ENCODE peak calls at places on chromosomes 5 and 9, in seven cellular contexts. P is mesenchymal stem cell, H is neuronal stem cell, C is IMR-90, Q is mesendoderm, J is H9, Y is H1. A is an unnamed sample.

GRCh38 chr5:178870411-178870810 is 10.7 kb downstream of the ZNF354B start:
- DNase-seq in H (no peak), P (no peak), C (no peak), Y (no peak), Q (no peak), J (no peak), A (no peak)

GRCh38 chr9:70044450-70045307 is 1.0 kb downstream of the MAMDC2 start:
- DNase-seq in C (peak; percentile 63), Y (peak; percentile 66), J (peak; percentile 72), Q (peak; percentile 73), H (peak; percentile 46), P (peak; percentile 67), A (peak; percentile 34)

GRCh38 chr5:135448071-135448704 is 1.0 kb upstream of the DCANP1 start:
- DNase-seq in Y (no peak), P (no peak), H (no peak), J (no peak), C (no peak), Q (peak; percentile 78), A (peak; percentile 26)

GRCh38 chr9:130664191-130665028 is at the start of gene PRDM12:
- DNase-seq in H (peak; percentile 17), Y (peak; percentile 77), J (peak; percentile 73), Q (peak; percentile 57), P (no peak), C (no peak), A (no peak)

GRCh38 chr9:90826326-90827020 is 24.9 kb downstream of the SYK start:
- DNase-seq in J (peak; percentile 4), Q (no peak), P (no peak), H (no peak), Y (peak; percentile 4), C (no peak), A (no peak)

GRCh38 chr5:446864-447263 is 3.9 kb downstream of the EXOC3 start:
- DNase-seq in H (no peak), Y (no peak), Q (peak; percentile 37), P (peak; percentile 59), C (peak; percentile 51), J (peak; percentile 19), A (peak; percentile 71)

GRCh38 chr9:107732781-107733529 is 243.4 kb upstream of the KLF4 start:
- DNase-seq in Q (no peak), P (no peak), H (no peak), C (peak; percentile 73), J (no peak), Y (no peak), A (no peak)

GRCh38 chr9:116342941-116343340 is 189.3 kb downstream of the PAPPA start:
- DNase-seq in P (no peak), C (peak; percentile 47), Q (no peak), J (no peak), Y (no peak), H (no peak), A (no peak)

GRCh38 chr9:99307846-99308245 is 85.8 kb downstream of the SEC61B start:
- DNase-seq in Q (peak; percentile 27), C (no peak), H (no peak), Y (no peak), J (no peak), P (peak; percentile 50), A (peak; percentile 80)

GRCh38 chr9:137499858-137500661 is 40.9 kb upstream of the NSMF start:
- DNase-seq in H (no peak), P (no peak), Q (no peak), Y (no peak), C (no peak), J (no peak), A (no peak)

GRCh38 chr9:96009690-96010477 is 134.4 kb downstream of the ERCC6L2 start:
- DNase-seq in J (no peak), Y (no peak), C (no peak), H (no peak), P (no peak), Q (no peak), A (no peak)

GRCh38 chr5:16659536-16659935 is 42.7 kb upstream of the RETREG1 start:
- DNase-seq in Q (peak; percentile 69), C (peak; percentile 17), P (no peak), H (no peak), J (no peak), Y (no peak), A (peak; percentile 45)

GRCh38 chr9:8660383-8660782 is 860.8 kb upstream of the DMAC1 start:
- DNase-seq in H (no peak), Q (no peak), C (no peak), Y (no peak), J (no peak), P (peak; percentile 41), A (no peak)

GRCh38 chr9:133665535-133665934 is 29.4 kb downstream of the DBH start:
- DNase-seq in P (no peak), H (no peak), C (no peak), Y (no peak), J (no peak), Q (no peak), A (no peak)

GRCh38 chr5:73201547-73202513 is 28.8 kb downstream of the TMEM174 start:
- DNase-seq in J (peak; percentile 98), P (peak; percentile 56), Q (peak; percentile 94), C (peak; percentile 47), H (peak; percentile 65), Y (peak; percentile 99), A (peak; percentile 84)

GRCh38 chr5:41871866-41872265 is 1.6 kb upstream of the OXCT1 start:
- DNase-seq in J (no peak), H (no peak), C (peak; percentile 33), Y (no peak), Q (no peak), P (no peak), A (no peak)

GRCh38 chr5:125634242-125634835 is 788.9 kb upstream of the GRAMD2B start:
- DNase-seq in J (no peak), Q (no peak), P (no peak), C (no peak), Y (no peak), H (no peak), A (no peak)

GRCh38 chr5:111859031-111859430 is 102.0 kb upstream of the NREP start:
- DNase-seq in C (peak; percentile 65), H (no peak), P (no peak), J (no peak), Y (no peak), Q (no peak), A (no peak)

GRCh38 chr5:111857633-111858032 is 100.6 kb upstream of the NREP start:
- DNase-seq in J (no peak), C (peak; percentile 11), P (peak; percentile 25), Y (no peak), H (no peak), Q (no peak), A (no peak)

GRCh38 chr5:111859533-111860270 is 102.7 kb upstream of the NREP start:
- DNase-seq in Q (no peak), Y (no peak), H (no peak), J (no peak), C (peak; percentile 91), P (peak; percentile 82), A (no peak)

GRCh38 chr5:111855356-111855755 is 98.4 kb upstream of the NREP start:
- DNase-seq in C (no peak), J (no peak), Q (peak; percentile 89), P (no peak), H (peak; percentile 45), Y (no peak), A (no peak)

DNA sequence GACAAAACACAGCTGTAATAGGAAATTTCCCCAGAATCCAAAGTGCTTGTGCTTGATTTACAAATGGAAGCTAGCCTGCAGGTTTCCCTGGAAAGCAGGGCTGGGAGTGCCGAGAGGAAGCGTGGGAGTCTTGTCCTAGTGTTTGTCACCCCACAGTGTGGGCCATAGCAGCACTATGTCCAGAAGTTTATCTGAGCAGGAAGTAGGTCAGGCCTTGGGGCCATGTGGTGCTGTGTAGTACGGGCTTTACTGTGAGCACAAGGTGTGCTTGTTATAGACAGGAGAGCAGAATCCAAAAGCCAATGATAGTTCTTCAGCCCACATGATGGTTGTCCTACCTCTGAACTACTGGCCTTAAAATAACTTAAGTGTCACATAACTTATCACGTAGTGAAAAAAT is 100.1 kb upstream of the NREP start:
- DNase-seq in Q (no peak), H (no peak), Y (no peak), P (no peak), J (no peak), C (no peak), A (no peak)
- H2BK120ac ChIP-seq in Q (no peak overlapping the region), H (no peak overlapping the region), Y (no peak overlapping the region), P (no peak overlapping the region), J (no peak overlapping the region), C (peak overlapping the region; percentile 41), A (no peak overlapping the region)

DNA sequence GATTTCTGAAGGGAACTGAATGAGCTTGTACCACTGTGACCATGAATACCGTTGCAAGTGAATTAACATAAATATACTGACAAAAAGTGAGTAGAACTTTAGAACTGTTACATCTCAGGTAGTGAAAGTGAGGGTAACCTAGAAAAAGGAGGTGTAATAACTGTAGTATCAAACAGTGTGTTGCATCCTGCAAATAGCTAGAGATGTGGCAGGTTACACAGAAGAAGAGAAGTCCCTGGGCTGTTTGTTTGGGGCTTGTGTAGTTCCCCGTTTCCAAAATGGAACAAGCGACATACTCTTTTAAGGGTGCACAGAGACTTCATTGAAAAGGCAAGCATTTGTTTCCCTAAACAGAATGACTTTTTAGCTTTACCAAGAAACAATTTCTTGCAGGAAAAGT is 214.8 kb downstream of the NR3C1 start:
- DNase-seq in J (no peak), P (no peak), C (no peak), Y (no peak), H (no peak), Q (no peak), A (no peak)
- H3K4me2 ChIP-seq in J (no peak overlapping the region), P (no peak overlapping the region), C (no peak overlapping the region), Y (no peak overlapping the region), H (no peak overlapping the region), Q (no peak overlapping the region), A (no peak overlapping the region)

DNA sequence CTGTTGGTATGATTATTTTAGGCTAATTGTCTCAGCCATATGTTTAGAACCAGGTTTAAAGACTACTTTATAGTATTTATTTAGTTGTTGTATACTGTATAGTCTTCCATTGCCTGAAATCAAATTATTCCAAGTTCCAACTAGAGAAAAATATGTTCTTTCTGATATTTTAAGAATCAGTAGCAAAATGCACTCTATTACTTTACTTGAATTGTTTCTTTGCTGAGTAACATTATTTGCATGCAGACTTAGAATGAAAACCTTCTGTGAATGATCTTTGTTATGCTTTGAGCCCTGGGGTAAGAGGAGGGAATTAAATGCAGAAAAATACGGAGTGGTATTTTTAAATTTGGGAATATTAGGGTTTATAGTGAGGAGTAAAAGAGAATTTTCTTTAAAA is 47.9 kb downstream of the MEGF10 start:
- DNase-seq in Y (no peak), P (no peak), J (no peak), H (no peak), C (no peak), Q (no peak), A (no peak)
- H2BK120ac ChIP-seq in Y (no peak overlapping the region), P (no peak overlapping the region), J (no peak overlapping the region), H (no peak overlapping the region), C (no peak overlapping the region), Q (no peak overlapping the region), A (no peak overlapping the region)

GRCh38 chr9:135184661-135185459 is 97.4 kb downstream of the OLFM1 start:
- DNase-seq in J (no peak), C (no peak), Q (no peak), P (no peak), H (no peak), Y (no peak), A (no peak)

GRCh38 chr9:135187365-135187764 is 99.9 kb downstream of the OLFM1 start:
- DNase-seq in P (no peak), Q (no peak), Y (no peak), H (no peak), J (no peak), C (no peak), A (no peak)

GRCh38 chr9:135188681-135189151 is 101.2 kb downstream of the OLFM1 start:
- DNase-seq in Y (no peak), C (no peak), Q (no peak), J (no peak), H (no peak), P (no peak), A (no peak)

GRCh38 chr9:135184158-135184557 is 96.7 kb downstream of the OLFM1 start:
- DNase-seq in C (no peak), Q (no peak), H (no peak), J (no peak), Y (no peak), P (no peak), A (no peak)

GRCh38 chr9:135186248-135187164 is 99.0 kb downstream of the OLFM1 start:
- DNase-seq in J (no peak), C (no peak), Y (no peak), H (no peak), Q (peak; percentile 53), P (no peak), A (no peak)
- H3K4me2 ChIP-seq in J (no peak overlapping the region), C (no peak overlapping the region), Y (no peak overlapping the region), H (no peak overlapping the region), Q (no peak overlapping the region), P (no peak overlapping the region), A (no peak overlapping the region)